ENCODE peak calls at places on chromosomes 7 and 10, in four cellular contexts. M, R, Y and Q are unnamed samples.

GRCh38 chr7:34078864-34079263 is 173.5 kb downstream of the BMPER start:
- DNase-seq in Y (no peak), M (no peak), R (peak), Q (no peak)

GRCh38 chr7:135179321-135179925 is 8.9 kb upstream of the CYREN start:
- DNase-seq in M (no peak), R (no peak), Y (no peak), Q (no peak)

GRCh38 chr7:159119026-159119741 is 25.5 kb downstream of the VIPR2 start:
- DNase-seq in M (no peak), R (no peak), Y (no peak), Q (peak)

GRCh38 chr10:7102557-7103349 is 308.1 kb downstream of the SFMBT2 start:
- DNase-seq in M (no peak), Y (no peak), R (no peak), Q (no peak)

GRCh38 chr10:361203-362135 is 226.2 kb downstream of the ZMYND11 start:
- DNase-seq in Y (no peak), M (no peak), R (no peak), Q (no peak)

GRCh38 chr7:124255041-124255667 is 222.3 kb upstream of the TMEM229A start:
- DNase-seq in Y (no peak), R (no peak), M (no peak), Q (no peak)

GRCh38 chr10:56028299-56029132 is 332.5 kb downstream of the ZWINT start:
- DNase-seq in M (no peak), R (no peak), Y (no peak), Q (no peak)

GRCh38 chr7:32869716-32870115 is 21.8 kb downstream of the KBTBD2 start:
- DNase-seq in M (no peak), Y (no peak), R (no peak), Q (no peak)

GRCh38 chr7:23712368-23713284 is 2.6 kb downstream of the STK31 start:
- DNase-seq in M (peak), Y (no peak), R (no peak), Q (no peak)

GRCh38 chr7:73879977-73880681 is 19.2 kb downstream of the TMEM270 start:
- DNase-seq in M (no peak), Y (no peak), R (peak), Q (peak)

GRCh38 chr10:4763960-4764428 is 62.0 kb upstream of the AKR1E2 start:
- DNase-seq in Y (no peak), R (no peak), M (peak), Q (no peak)

GRCh38 chr10:101218423-101219136 is 10.7 kb downstream of the LBX1 start:
- DNase-seq in R (no peak), Y (no peak), M (no peak), Q (no peak)

GRCh38 chr10:113273877-113274829 is 278.7 kb upstream of the HABP2 start:
- DNase-seq in R (peak), Y (no peak), M (no peak), Q (peak)

GRCh38 chr7:104366390-104366789 is 38.0 kb downstream of the LHFPL3 start:
- DNase-seq in Y (no peak), R (no peak), M (no peak), Q (no peak)

GRCh38 chr10:64733980-64734379 is 1212.8 kb downstream of the REEP3 start:
- DNase-seq in R (no peak), Y (no peak), M (no peak), Q (no peak)

GRCh38 chr7:70568674-70569334 is 563.1 kb upstream of the GALNT17 start:
- DNase-seq in Y (no peak), R (no peak), M (no peak), Q (peak)